ENCODE peak calls at places on chromosomes 5 and 9, in nine cellular contexts. U, C, I, O, F, E, J, S and G are unnamed samples.

GRCh38 chr5:143738415-143739401 is 73.3 kb upstream of the HMHB1 start:
- DNase-seq in U (no peak), C (no peak), I (no peak), O (no peak), F (no peak), E (no peak), J (no peak), S (no peak), G (no peak)

GRCh38 chr9:120436937-120437592 is 142.9 kb downstream of the CDK5RAP2 start:
- DNase-seq in U (peak; percentile 14), C (peak; percentile 50), I (no peak), O (peak; percentile 37), F (no peak), E (no peak), J (no peak), S (no peak), G (no peak)

GRCh38 chr9:134215709-134216448 is 51.5 kb upstream of the RNU6ATAC start:
- DNase-seq in U (no peak), C (no peak), I (no peak), O (no peak), F (peak; percentile 43), E (no peak), J (no peak), S (peak; percentile 4), G (peak; percentile 35)

GRCh38 chr5:180059326-180059725 is 12.2 kb downstream of the RNF130 start:
- DNase-seq in U (no peak), C (no peak), I (no peak), O (no peak), F (no peak), E (no peak), J (no peak), S (no peak), G (no peak)

GRCh38 chr9:37309136-37309535 is 113.4 kb upstream of the GRHPR start:
- DNase-seq in U (peak; percentile 23), C (peak; percentile 64), I (no peak), O (no peak), F (peak; percentile 12), E (no peak), J (no peak), S (no peak), G (no peak)

GRCh38 chr5:167790462-167791260 is 500.8 kb upstream of the WWC1 start:
- DNase-seq in U (no peak), C (no peak), I (no peak), O (no peak), F (no peak), E (no peak), J (no peak), S (no peak), G (no peak)

GRCh38 chr9:17926246-17926645 is 347.4 kb downstream of the SH3GL2 start:
- DNase-seq in U (no peak), C (no peak), I (no peak), O (no peak), F (no peak), E (no peak), J (no peak), S (no peak), G (no peak)

GRCh38 chr5:150108711-150109605 is 22.6 kb upstream of the CSF1R start:
- DNase-seq in U (no peak), C (no peak), I (no peak), O (no peak), F (no peak), E (peak; percentile 6), J (peak; percentile 14), S (no peak), G (no peak)

GRCh38 chr9:2610985-2611384 is 10.6 kb upstream of the VLDLR start:
- DNase-seq in U (no peak), C (no peak), I (no peak), O (no peak), F (no peak), E (no peak), J (no peak), S (no peak), G (no peak)

GRCh38 chr5:11452854-11453253 is 451.4 kb downstream of the CTNND2 start:
- DNase-seq in U (no peak), C (no peak), I (no peak), O (no peak), F (no peak), E (no peak), J (no peak), S (no peak), G (no peak)

GRCh38 chr9:18060304-18060934 is 413.5 kb upstream of the ADAMTSL1 start:
- DNase-seq in U (no peak), C (no peak), I (no peak), O (no peak), F (no peak), E (no peak), J (no peak), S (no peak), G (no peak)

GRCh38 chr5:3056901-3057300 is 305.4 kb upstream of the IRX2 start:
- DNase-seq in U (no peak), C (no peak), I (no peak), O (no peak), F (no peak), E (no peak), J (no peak), S (no peak), G (no peak)

DNA sequence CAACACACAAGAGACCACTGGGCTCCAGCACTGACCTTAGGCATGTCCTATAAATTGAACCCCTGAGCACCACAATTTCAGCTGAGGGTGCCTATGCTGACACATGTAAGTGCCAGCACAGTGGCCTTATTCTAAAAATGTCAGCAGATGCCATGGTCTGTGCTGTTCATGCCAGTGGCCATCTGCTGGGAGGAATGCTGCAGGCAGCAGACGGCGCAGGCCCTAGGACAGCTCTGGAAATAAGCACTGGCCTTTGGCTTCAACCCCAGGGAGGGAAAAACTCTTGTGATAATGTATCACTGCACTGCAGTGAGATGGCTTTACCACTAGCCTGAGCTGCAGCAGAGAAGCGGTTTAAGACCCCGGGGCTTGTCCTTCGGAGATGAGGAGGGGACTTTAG is 98.5 kb downstream of the SYK start:
- DNase-seq in U (no peak), C (no peak), I (no peak), O (peak; percentile 46), F (no peak), E (peak; percentile 23), J (no peak), S (no peak), G (no peak)
- TF ChIP-seq CTCF in U (no peak), C (no peak), I (no peak), O (peak; percentile 65), F (peak; percentile 21), E (no peak), J (no peak), S (no peak), G (no peak)

GRCh38 chr5:142316051-142316450 is 8.8 kb downstream of the SPRY4 start:
- DNase-seq in U (no peak), C (no peak), I (no peak), O (no peak), F (no peak), E (no peak), J (no peak), S (no peak), G (no peak)

GRCh38 chr5:142317173-142317572 is 7.6 kb downstream of the SPRY4 start:
- DNase-seq in U (no peak), C (no peak), I (no peak), O (no peak), F (no peak), E (no peak), J (no peak), S (no peak), G (no peak)

GRCh38 chr5:142315231-142315900 is 9.5 kb downstream of the SPRY4 start:
- DNase-seq in U (no peak), C (no peak), I (no peak), O (no peak), F (no peak), E (no peak), J (no peak), S (no peak), G (no peak)

GRCh38 chr5:142317673-142318261 is 7.1 kb downstream of the SPRY4 start:
- DNase-seq in U (no peak), C (no peak), I (no peak), O (no peak), F (no peak), E (no peak), J (no peak), S (no peak), G (no peak)

GRCh38 chr5:142316681-142317080 is 8.1 kb downstream of the SPRY4 start:
- DNase-seq in U (no peak), C (no peak), I (no peak), O (no peak), F (no peak), E (no peak), J (no peak), S (no peak), G (no peak)
- TF ChIP-seq POLR2A in U (no peak), C (no peak), I (no peak), O (no peak), F (no peak), E (no peak), J (no peak), S (no peak), G (no peak)

GRCh38 chr9:132673355-132673754 is 3.1 kb downstream of the GTF3C4 start:
- DNase-seq in U (no peak), C (no peak), I (no peak), O (no peak), F (peak; percentile 64), E (no peak), J (no peak), S (no peak), G (no peak)
- H3K27ac ChIP-seq in U (no peak overlapping the region), C (no peak overlapping the region), I (no peak overlapping the region), O (no peak overlapping the region), F (no peak overlapping the region), E (no peak overlapping the region), J (no peak overlapping the region), S (no peak overlapping the region), G (no peak overlapping the region)

GRCh38 chr5:132386644-132387286 is 17.3 kb downstream of the SLC22A5 start:
- DNase-seq in U (peak; percentile 81), C (peak; percentile 90), I (peak; percentile 46), O (peak; percentile 77), F (peak; percentile 56), E (peak; percentile 81), J (peak; percentile 81), S (no peak), G (peak; percentile 81)
- TF ChIP-seq CTCF in U (peak; percentile 90), C (peak; percentile 75), I (no peak), O (peak; percentile 73), F (peak; percentile 97), E (peak; percentile 74), J (peak; percentile 86), S (peak; percentile 74), G (peak; percentile 85)

GRCh38 chr5:115816226-115817042 is at the start of gene CDO1:
- DNase-seq in U (peak; percentile 8), C (peak; percentile 51), I (no peak), O (peak; percentile 53), F (no peak), E (peak; percentile 81), J (peak; percentile 46), S (peak; percentile 27), G (peak; percentile 72)
- TF ChIP-seq POLR2A in U (no peak), C (no peak), I (no peak), O (no peak), F (peak; percentile 94), E (no peak), J (peak; percentile 44), S (peak; percentile 50), G (peak; percentile 42)